ENCODE peak calls at places on chromosome 7, in ten cellular contexts. H, Y, W, L, S, I, U, B, J and K are unnamed samples.

GRCh38 chr7:117269417-117269816 is 53.4 kb downstream of the WNT2 start:
- DNase-seq in H (no peak), Y (no peak), W (no peak), L (no peak), S (no peak), I (peak), U (no peak), B (no peak), J (no peak), K (peak)

GRCh38 chr7:37411444-37412034 is 37.1 kb downstream of the ELMO1 start:
- DNase-seq in H (no peak), Y (no peak), W (no peak), L (no peak), S (no peak), I (no peak), U (no peak), B (no peak), J (no peak), K (no peak)

GRCh38 chr7:137015015-137015414 is 146.6 kb downstream of the CHRM2 start:
- DNase-seq in H (no peak), Y (no peak), W (no peak), L (no peak), S (no peak), I (no peak), U (no peak), B (no peak), J (no peak), K (no peak)

GRCh38 chr7:149873968-149874643 is at the start of gene ATP6V0E2:
- DNase-seq in H (peak), Y (no peak), W (no peak), L (no peak), S (no peak), I (no peak), U (no peak), B (peak), J (no peak), K (no peak)

GRCh38 chr7:2943851-2944601 is 99.6 kb downstream of the CARD11 start:
- DNase-seq in H (peak), Y (no peak), W (no peak), L (no peak), S (no peak), I (no peak), U (no peak), B (no peak), J (no peak), K (no peak)

GRCh38 chr7:111752022-111752582 is 189.8 kb upstream of the IMMP2L start:
- DNase-seq in H (peak), Y (peak), W (peak), L (peak), S (peak), I (peak), U (peak), B (peak), J (peak), K (no peak)

GRCh38 chr7:81515009-81515408 is 254.8 kb downstream of the HGF start:
- DNase-seq in H (no peak), Y (no peak), W (no peak), L (no peak), S (no peak), I (no peak), U (no peak), B (no peak), J (no peak), K (no peak)

GRCh38 chr7:108347616-108348015 is 108.6 kb downstream of the NRCAM start:
- DNase-seq in H (no peak), Y (no peak), W (no peak), L (no peak), S (no peak), I (peak), U (no peak), B (no peak), J (peak), K (no peak)

GRCh38 chr7:15874774-15875173 is 188.3 kb upstream of the MEOX2 start:
- DNase-seq in H (no peak), Y (no peak), W (no peak), L (no peak), S (no peak), I (no peak), U (no peak), B (no peak), J (no peak), K (no peak)

GRCh38 chr7:38391751-38392150 is 118.3 kb upstream of the TARP start:
- DNase-seq in H (no peak), Y (no peak), W (no peak), L (no peak), S (no peak), I (no peak), U (no peak), B (no peak), J (no peak), K (no peak)

GRCh38 chr7:128878226-128879105 is 15.8 kb downstream of the ATP6V1F start:
- DNase-seq in H (peak), Y (peak), W (no peak), L (no peak), S (no peak), I (no peak), U (peak), B (no peak), J (no peak), K (no peak)

GRCh38 chr7:92415225-92415624 is 32.1 kb upstream of the GATAD1 start:
- DNase-seq in H (no peak), Y (no peak), W (no peak), L (no peak), S (no peak), I (no peak), U (no peak), B (no peak), J (no peak), K (no peak)

GRCh38 chr7:150514748-150515222 is at the start of gene GIMAP7:
- DNase-seq in H (no peak), Y (no peak), W (no peak), L (no peak), S (peak), I (no peak), U (no peak), B (no peak), J (no peak), K (no peak)

GRCh38 chr7:4712371-4713182 is 30.5 kb downstream of the FOXK1 start:
- DNase-seq in H (no peak), Y (no peak), W (peak), L (no peak), S (no peak), I (peak), U (no peak), B (peak), J (no peak), K (no peak)

GRCh38 chr7:41696323-41696916 is 6.5 kb downstream of the INHBA start:
- DNase-seq in H (peak), Y (peak), W (peak), L (no peak), S (no peak), I (peak), U (peak), B (peak), J (peak), K (peak)

GRCh38 chr7:84022686-84023308 is 171.8 kb downstream of the SEMA3A start:
- DNase-seq in H (no peak), Y (no peak), W (no peak), L (no peak), S (no peak), I (peak), U (no peak), B (peak), J (no peak), K (no peak)

GRCh38 chr7:106346678-106347217 is 62.0 kb upstream of the NAMPT start:
- DNase-seq in H (no peak), Y (no peak), W (no peak), L (no peak), S (peak), I (peak), U (no peak), B (no peak), J (no peak), K (no peak)

GRCh38 chr7:101923276-101923985 is 106.0 kb downstream of the CUX1 start:
- DNase-seq in H (no peak), Y (peak), W (no peak), L (no peak), S (no peak), I (peak), U (no peak), B (no peak), J (no peak), K (no peak)